ENCODE peak calls at places on chromosomes 1 and 21, in eight cellular contexts. I is activated T-cell treated with anti-CD3 and anti-CD28 coated beads, Interleukin-2, amount 50 U/mL, for 4 hours; Z is lower leg skin; A is germinal center; X is stimulated activated CD4-positive, alpha-beta T cell treated with anti-CD3 and anti-CD28 coated beads, Interleukin-4, amount 100 ng/mL, for 48 hours; F is NCI-H146; R is NCI-H510A; M is ascending aorta. G is an unnamed sample.

GRCh38 chr1:167821969-167822685 is 91.8 kb downstream of the ADCY10 start:
- DNase-seq in I (no peak), Z (no peak), A (no peak), X (no peak), F (no peak), R (no peak), M (no peak), G (peak)

GRCh38 chr1:148263128-148263905 is 111.2 kb upstream of the NBPF11 start:
- DNase-seq in I (peak), Z (peak), A (peak), X (peak), F (no peak), R (peak), M (peak), G (no peak)

GRCh38 chr1:114108741-114109255 is 44.9 kb downstream of the SYT6 start:
- DNase-seq in I (no peak), Z (no peak), A (no peak), X (no peak), F (no peak), R (no peak), M (no peak), G (peak)

GRCh38 chr1:224784606-224785328 is 144.7 kb upstream of the DNAH14 start:
- DNase-seq in I (no peak), Z (no peak), A (no peak), X (no peak), F (no peak), R (no peak), M (no peak), G (no peak)

GRCh38 chr1:161044908-161045748 is 649 bp downstream of the USF1 start:
- DNase-seq in I (peak), Z (peak), A (peak), X (peak), F (peak), R (peak), M (peak), G (peak)

GRCh38 chr1:202858306-202858705 is 30.6 kb downstream of the RABIF start:
- DNase-seq in I (no peak), Z (peak), A (no peak), X (no peak), F (no peak), R (no peak), M (peak), G (peak)

GRCh38 chr1:246583448-246584185 is 17.4 kb downstream of the CNST start:
- DNase-seq in I (no peak), Z (no peak), A (no peak), X (no peak), F (peak), R (peak), M (no peak), G (no peak)

GRCh38 chr1:246789454-246790339 is 65.5 kb downstream of the SCCPDH start:
- DNase-seq in I (no peak), Z (peak), A (no peak), X (no peak), F (no peak), R (no peak), M (no peak), G (no peak)

GRCh38 chr21:42425603-42425985 is 21.9 kb downstream of the UBASH3A start:
- DNase-seq in I (no peak), Z (no peak), A (no peak), X (no peak), F (no peak), R (no peak), M (no peak), G (no peak)

GRCh38 chr1:167666416-167666815 is 36.4 kb downstream of the RCSD1 start:
- DNase-seq in I (no peak), Z (no peak), A (no peak), X (no peak), F (no peak), R (no peak), M (no peak), G (no peak)

GRCh38 chr1:27832762-27833161 is 2.2 kb downstream of the PPP1R8 start:
- DNase-seq in I (no peak), Z (no peak), A (no peak), X (no peak), F (no peak), R (no peak), M (no peak), G (no peak)

G was measured in KBM-7.